ENCODE peak calls at places on chromosome 15, in five cellular contexts. P is HCEC 1CT; S is activated CD8-positive, alpha-beta memory T cell treated with anti-CD3 and anti-CD28 coated beads, Interleukin-2, amount 50 U/mL, for 4 hours; H is stimulated activated CD4-positive, alpha-beta T cell treated with anti-CD3 and anti-CD28 coated beads, Interleukin-15, amount 100 ng/mL, for 1 hour; E is Right ventricle myocardium inferior. K is an unnamed sample.

GRCh38 chr15:56929933-56930332 is 11.5 kb downstream of the TCF12 start:
- DNase-seq in P (peak), S (no peak), H (no peak), E (no peak), K (no peak)

GRCh38 chr15:77532846-77533245 is 99.9 kb downstream of the LINGO1 start:
- DNase-seq in P (no peak), S (no peak), H (no peak), E (no peak), K (no peak)

GRCh38 chr15:73900129-73900712 is 26.0 kb upstream of the LOXL1 start:
- DNase-seq in P (no peak), S (no peak), H (no peak), E (no peak), K (no peak)

GRCh38 chr15:73936588-73937312 is 10.5 kb downstream of the LOXL1 start:
- DNase-seq in P (no peak), S (no peak), H (no peak), E (no peak), K (peak)

GRCh38 chr15:31381801-31382692 is 55.4 kb downstream of the KLF13 start:
- DNase-seq in P (no peak), S (no peak), H (no peak), E (no peak), K (no peak)

GRCh38 chr15:53830707-53831386 is 71.4 kb upstream of the WDR72 start:
- DNase-seq in P (no peak), S (no peak), H (no peak), E (peak), K (no peak)

GRCh38 chr15:28017423-28017924 is 81.6 kb downstream of the OCA2 start:
- DNase-seq in P (no peak), S (no peak), H (no peak), E (no peak), K (no peak)

GRCh38 chr15:38860253-38860652 is 295.6 kb upstream of the RASGRP1 start:
- DNase-seq in P (no peak), S (no peak), H (no peak), E (no peak), K (no peak)

GRCh38 chr15:73832657-73833056 is 40.7 kb upstream of the TBC1D21 start:
- DNase-seq in P (no peak), S (no peak), H (no peak), E (no peak), K (no peak)

GRCh38 chr15:76059320-76060097 is at the start of gene TMEM266:
- DNase-seq in P (no peak), S (peak), H (no peak), E (no peak), K (peak)

GRCh38 chr15:56031836-56032235 is 38.4 kb upstream of the NEDD4 start:
- DNase-seq in P (no peak), S (no peak), H (no peak), E (no peak), K (no peak)

GRCh38 chr15:69760263-69760855 is 307.7 kb downstream of the RPLP1 start:
- DNase-seq in P (peak), S (no peak), H (no peak), E (no peak), K (no peak)

GRCh38 chr15:94951538-94951937 is 720.2 kb downstream of the MCTP2 start:
- DNase-seq in P (peak), S (no peak), H (no peak), E (no peak), K (no peak)

GRCh38 chr15:89822951-89823701 is 8.5 kb upstream of the ANPEP start:
- DNase-seq in P (peak), S (no peak), H (no peak), E (no peak), K (no peak)

K was measured in natural killer cell treated with Interleukin-12 subunit alpha and Interleukin-12 subunit beta and Interleukin-15 and Interleukin-18, amount 100 ng/mL, for 72 hours.